ENCODE peak calls at places on chromosomes 13 and 19, in four cellular contexts. F is nephron progenitor cell, C is suprapubic skin, N is GM06990. B is an unnamed sample.

GRCh38 chr13:97018029-97018819 is 23.9 kb upstream of the OXGR1 start:
- DNase-seq in N (no peak), C (no peak), F (peak), B (no peak)

GRCh38 chr19:18496167-18496979 is 25.5 kb downstream of the ELL start:
- DNase-seq in C (no peak), F (no peak), N (no peak), B (peak)

GRCh38 chr19:7013678-7014077 is 7.6 kb downstream of the MBD3L2B start:
- DNase-seq in C (no peak), N (no peak), F (no peak), B (no peak)

GRCh38 chr13:99041788-99042187 is 63.9 kb upstream of the DOCK9 start:
- DNase-seq in N (peak), C (no peak), F (no peak), B (no peak)

GRCh38 chr19:3855321-3855720 is 13.5 kb downstream of the ZFR2 start:
- DNase-seq in F (no peak), N (no peak), C (no peak), B (no peak)

GRCh38 chr13:79485014-79485441 is 4.1 kb downstream of the NDFIP2 start:
- DNase-seq in C (no peak), N (no peak), F (no peak), B (peak)

GRCh38 chr13:72180253-72180952 is 313.4 kb upstream of the DACH1 start:
- DNase-seq in F (no peak), N (no peak), C (no peak), B (peak)

GRCh38 chr19:46487802-46488445 is 7.7 kb downstream of the PNMA8B start:
- DNase-seq in C (peak), F (peak), N (peak), B (no peak)

GRCh38 chr19:19451429-19452240 is 46.2 kb downstream of the GATAD2A start:
- DNase-seq in C (no peak), F (no peak), N (peak), B (no peak)

GRCh38 chr13:105513448-105513847 is 1022.0 kb downstream of the EFNB2 start:
- DNase-seq in C (no peak), F (no peak), N (no peak), B (no peak)
- TF ChIP-seq CTCF in C (no peak), F (no peak), N (no peak), B (no peak)

GRCh38 chr19:49324801-49325491 is at the start of gene SLC6A16:
- DNase-seq in C (no peak), N (no peak), F (no peak), B (no peak)

GRCh38 chr19:49327878-49328544 is 3.0 kb upstream of the SLC6A16 start:
- DNase-seq in C (no peak), N (no peak), F (no peak), B (no peak)

GRCh38 chr19:49326165-49326704 is 1.2 kb upstream of the SLC6A16 start:
- DNase-seq in C (no peak), N (no peak), F (no peak), B (no peak)

GRCh38 chr19:49331616-49332055 is 3.6 kb upstream of the CD37 start:
- DNase-seq in F (no peak), N (no peak), C (peak), B (peak)

GRCh38 chr19:49328741-49329140 is 3.8 kb upstream of the SLC6A16 start:
- DNase-seq in N (no peak), C (no peak), F (no peak), B (no peak)
- TF ChIP-seq CTCF in N (no peak), C (no peak), F (no peak), B (no peak)

GRCh38 chr13:24864579-24864978 is 100.6 kb downstream of the RNF17 start:
- DNase-seq in C (no peak), N (no peak), F (no peak), B (no peak)

GRCh38 chr13:24861617-24862362 is 97.8 kb downstream of the RNF17 start:
- DNase-seq in F (no peak), N (no peak), C (no peak), B (no peak)

GRCh38 chr13:24866488-24866887 is 102.5 kb downstream of the RNF17 start:
- DNase-seq in C (no peak), N (no peak), F (no peak), B (no peak)

GRCh38 chr13:24863748-24864540 is 100.0 kb downstream of the RNF17 start:
- DNase-seq in N (no peak), F (no peak), C (no peak), B (no peak)

DNA sequence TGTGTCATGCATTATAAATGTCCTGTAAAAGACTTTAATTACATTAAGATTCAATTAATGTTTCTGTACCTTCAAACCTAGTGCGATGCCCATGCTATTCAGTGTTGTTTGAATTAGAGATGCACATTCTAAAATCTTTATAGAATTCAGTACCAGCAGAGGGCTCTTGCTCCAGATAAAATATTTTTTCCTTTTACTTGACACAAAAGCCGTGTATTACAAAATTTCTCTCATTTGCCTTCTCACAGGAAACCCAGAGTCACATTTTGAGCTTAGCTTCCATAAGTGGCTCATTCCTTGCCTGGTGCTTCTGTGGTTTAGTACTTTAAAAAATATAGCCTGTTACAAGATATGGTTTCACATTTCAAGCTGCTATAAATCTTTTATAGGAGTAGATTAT is 101.2 kb downstream of the RNF17 start:
- DNase-seq in F (no peak), N (no peak), C (no peak), B (no peak)
- TF ChIP-seq CTCF in F (no peak), N (peak), C (no peak), B (peak)

DNA sequence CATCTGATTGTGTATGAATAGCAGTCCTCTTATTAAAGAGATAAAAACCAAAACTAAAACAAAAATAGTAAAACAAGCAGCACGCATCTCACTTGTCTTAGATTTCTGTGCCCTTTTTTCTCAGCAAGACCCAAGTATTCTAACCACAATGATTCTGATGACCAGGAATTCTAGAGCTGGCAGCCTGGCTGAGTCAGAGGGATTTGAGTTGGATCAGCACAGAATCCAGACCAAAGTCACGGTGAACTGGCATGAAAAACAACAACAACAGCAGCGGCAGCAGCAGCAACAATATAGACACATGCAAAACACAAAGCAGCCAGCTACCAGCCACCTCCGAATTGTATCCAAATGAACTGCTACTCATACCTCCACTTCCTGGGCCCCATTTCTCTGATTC is 360.5 kb downstream of the KCNRG start:
- DNase-seq in C (no peak), N (no peak), F (no peak), B (no peak)
- TF ChIP-seq CTCF in C (no peak), N (no peak), F (no peak), B (no peak)

GRCh38 chr13:29564828-29565227 is 30.7 kb downstream of the SLC7A1 start:
- DNase-seq in F (no peak), N (no peak), C (no peak), B (no peak)
- TF ChIP-seq CTCF in F (no peak), N (no peak), C (no peak), B (peak)

DNA sequence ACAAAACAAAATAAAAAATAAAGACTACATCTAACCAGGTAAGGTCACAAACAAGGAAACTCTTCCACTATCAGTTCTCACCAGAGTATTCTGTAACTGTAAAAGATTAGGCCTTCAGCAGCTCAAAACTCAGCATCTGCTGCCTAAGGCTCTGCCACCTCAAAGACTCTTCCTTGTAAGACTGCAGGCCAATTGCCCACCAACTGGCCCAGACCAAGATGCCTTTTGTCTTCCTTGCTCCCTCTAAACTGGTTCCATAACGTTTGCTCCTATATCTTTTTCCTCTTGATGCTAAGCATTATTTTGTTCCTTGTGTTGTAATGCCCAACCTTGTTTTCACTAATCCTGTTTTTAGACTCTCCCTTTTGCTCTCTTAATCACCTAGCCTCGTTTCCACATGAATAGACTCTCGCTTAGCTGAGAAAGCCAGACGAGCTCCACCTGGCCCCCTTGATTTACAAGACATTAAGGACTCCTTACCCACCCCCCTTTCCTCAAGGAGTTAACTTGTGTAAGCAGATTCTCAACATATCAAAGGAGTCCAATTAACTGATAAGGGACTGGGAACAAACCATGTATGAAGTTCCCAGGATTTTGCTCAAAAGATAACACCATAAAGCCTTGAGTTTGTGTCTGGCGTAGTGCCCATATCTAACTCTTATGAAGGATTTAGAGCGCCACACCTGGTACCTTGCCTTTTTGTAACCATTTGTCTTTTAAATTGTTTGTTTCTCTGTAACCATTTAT is 1.5 kb downstream of the ZNF814 start:
- DNase-seq in C (no peak), N (no peak), F (no peak), B (no peak)
- TF ChIP-seq CTCF in C (no peak), N (no peak), F (no peak), B (no peak)

GRCh38 chr19:48169974-48170803 is at the start of the genes LIG1 and ZSWIM9:
- DNase-seq in F (peak), N (peak), C (peak), B (peak)
- TF ChIP-seq CTCF in F (no peak), N (no peak), C (no peak), B (no peak)

B was measured in kidney epithelial cell.